ENCODE peak calls at places on chromosomes 3 and 15, in six cellular contexts. V is IMR-90, U is K562, K is HCT116, J is HepG2, X is H1. M is an unnamed sample. For H3K4me1, the result is how much of the 10 kb centered on the place peaks cover.

GRCh38 chr3:69460034-69460433 is 74.1 kb upstream of the FRMD4B start:
- DNase-seq in V (no peak), U (no peak), K (no peak), J (no peak), X (no peak), M (no peak)

GRCh38 chr3:116051040-116051439 is 394.2 kb downstream of the LSAMP start:
- DNase-seq in V (no peak), U (no peak), K (no peak), J (no peak), X (no peak), M (no peak)

GRCh38 chr3:177597325-177598109 is 400.2 kb upstream of the TBL1XR1 start:
- DNase-seq in V (peak), U (no peak), K (no peak), J (no peak), X (no peak), M (no peak)

GRCh38 chr3:122392868-122393844 is 9.2 kb downstream of the FAM162A start:
- DNase-seq in V (peak), U (peak), K (no peak), J (peak), X (no peak), M (peak)

GRCh38 chr3:101643861-101644613 is 32.9 kb downstream of the ZBTB11 start:
- DNase-seq in V (peak), U (no peak), K (peak), J (no peak), X (no peak), M (peak)

GRCh38 chr3:127420825-127421224 is 133.0 kb upstream of the PRR20G start:
- DNase-seq in V (no peak), U (no peak), K (no peak), J (no peak), X (no peak), M (no peak)

GRCh38 chr3:99242271-99242670 is 340.8 kb upstream of the DCBLD2 start:
- DNase-seq in V (peak), U (no peak), K (no peak), J (no peak), X (no peak), M (no peak)

GRCh38 chr3:52483081-52483480 is 12.1 kb upstream of the STAB1 start:
- DNase-seq in V (no peak), U (no peak), K (no peak), J (no peak), X (no peak), M (no peak)

GRCh38 chr15:76501726-76502125 is 165.2 kb downstream of the ISL2 start:
- DNase-seq in V (peak), U (no peak), K (no peak), J (no peak), X (no peak), M (no peak)

GRCh38 chr15:52822475-52822874 is 32.3 kb upstream of the ONECUT1 start:
- DNase-seq in V (no peak), U (no peak), K (no peak), J (no peak), X (no peak), M (no peak)

GRCh38 chr3:73550011-73550410 is 74.7 kb downstream of the PDZRN3 start:
- DNase-seq in V (no peak), U (no peak), K (no peak), J (no peak), X (no peak), M (no peak)

GRCh38 chr15:96889734-96890480 is 559.4 kb downstream of the NR2F2 start:
- DNase-seq in V (no peak), U (no peak), K (no peak), J (no peak), X (no peak), M (no peak)

GRCh38 chr3:195587824-195588223 is 4.1 kb upstream of the APOD start:
- DNase-seq in V (no peak), U (no peak), K (no peak), J (no peak), X (no peak), M (no peak)

GRCh38 chr3:44685128-44685800 is 27.2 kb upstream of the ZNF502 start:
- DNase-seq in V (peak), U (peak), K (no peak), J (no peak), X (peak), M (no peak)

GRCh38 chr3:60579734-60580133 is 671.5 kb downstream of the FHIT start:
- DNase-seq in V (peak), U (no peak), K (no peak), J (no peak), X (no peak), M (peak)

GRCh38 chr3:171302009-171302408 is 158.2 kb downstream of the TNIK start:
- DNase-seq in V (no peak), U (no peak), K (no peak), J (no peak), X (no peak), M (no peak)

GRCh38 chr3:48064292-48064829 is 48.1 kb upstream of the MAP4 start:
- DNase-seq in V (peak), U (no peak), K (no peak), J (no peak), X (no peak), M (no peak)

GRCh38 chr15:64917211-64917610 is 5.5 kb downstream of the ANKDD1A start:
- DNase-seq in V (no peak), U (no peak), K (no peak), J (no peak), X (no peak), M (no peak)

GRCh38 chr3:8443829-8444791 is 57.5 kb upstream of the LMCD1 start:
- DNase-seq in V (peak), U (no peak), K (peak), J (peak), X (peak), M (peak)

GRCh38 chr3:106965286-106965685 is 412.0 kb upstream of the CCDC54 start:
- DNase-seq in V (no peak), U (no peak), K (no peak), J (no peak), X (no peak), M (no peak)

GRCh38 chr3:34155666-34156065 is 357.2 kb downstream of the PDCD6IP start:
- DNase-seq in V (no peak), U (no peak), K (no peak), J (no peak), X (no peak), M (no peak)

GRCh38 chr3:78823859-78824258 is 943.9 kb downstream of the ROBO1 start:
- DNase-seq in V (peak), U (no peak), K (no peak), J (peak), X (no peak), M (peak)

GRCh38 chr3:16423947-16424673 is 89.4 kb downstream of the RFTN1 start:
- DNase-seq in V (no peak), U (no peak), K (no peak), J (no peak), X (no peak), M (no peak)

GRCh38 chr3:155753038-155753647 is 8.3 kb upstream of the PLCH1 start:
- DNase-seq in V (peak), U (no peak), K (no peak), J (peak), X (no peak), M (no peak)

DNA sequence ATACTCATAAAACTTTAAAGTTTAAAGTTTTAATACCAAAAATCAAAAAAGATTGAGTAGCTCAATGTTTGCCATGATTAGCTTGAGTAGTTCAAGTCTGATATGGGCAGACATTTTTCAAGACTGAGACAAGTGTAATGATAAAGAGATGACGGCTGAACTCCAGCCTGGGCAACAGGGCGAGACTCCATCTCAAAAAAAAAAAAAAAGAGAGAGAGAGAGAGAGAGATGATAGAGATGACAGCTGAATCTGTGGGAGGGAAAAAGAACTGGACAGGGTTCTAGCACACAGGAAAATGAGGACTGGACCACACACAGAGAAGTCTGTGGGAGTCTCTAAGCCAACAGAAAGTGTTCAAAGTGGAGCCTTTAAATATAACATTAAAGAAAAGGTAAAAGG is 25.2 kb downstream of the CEP152 start:
- DNase-seq in V (no peak), U (no peak), K (no peak), J (no peak), X (no peak), M (no peak)
- H3K4me2 ChIP-seq in V (no peak), U (no peak), K (no peak), J (no peak), X (no peak), M (no peak)

GRCh38 chr3:184395320-184395660 is 15.4 kb downstream of the CHRD start:
- DNase-seq in V (no peak), U (no peak), K (no peak), J (no peak), X (no peak), M (no peak)
- H3K4me1 ChIP-seq in V (under half), U (under half), K (under half), J (under half), X (under half), M (under half)

GRCh38 chr15:33476908-33477307 is 166.1 kb downstream of the RYR3 start:
- DNase-seq in V (no peak), U (no peak), K (no peak), J (no peak), X (no peak), M (no peak)

GRCh38 chr15:33473005-33473404 is 162.2 kb downstream of the RYR3 start:
- DNase-seq in V (no peak), U (no peak), K (no peak), J (no peak), X (no peak), M (no peak)

DNA sequence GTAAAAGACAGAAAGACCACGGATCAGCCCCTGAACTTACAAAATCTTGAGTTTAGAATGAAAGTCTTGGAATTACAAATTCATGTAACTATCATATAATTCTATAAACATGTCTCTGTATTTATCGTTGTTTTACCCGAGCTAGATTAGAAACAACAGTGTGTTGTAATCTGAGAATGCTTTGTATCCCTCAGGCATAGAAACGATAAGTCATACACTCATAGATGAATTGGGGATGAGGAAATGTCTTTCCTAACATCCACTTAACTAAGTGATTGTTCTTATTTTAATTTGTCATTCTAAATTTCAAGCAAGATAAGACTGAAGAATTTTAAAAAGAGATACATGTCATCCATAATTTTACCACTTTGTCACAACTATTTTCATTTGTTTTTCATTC is 165.3 kb downstream of the RYR3 start:
- DNase-seq in V (no peak), U (no peak), K (no peak), J (no peak), X (no peak), M (no peak)
- TF ChIP-seq CEBPB in V (no peak), U (no peak), K (no peak), J (no peak), X (no peak), M (no peak)

GRCh38 chr3:66153471-66153870 is 67.3 kb upstream of the SLC25A26 start:
- DNase-seq in V (no peak), U (no peak), K (no peak), J (no peak), X (no peak), M (no peak)
- H3K4me2 ChIP-seq in V (no peak), U (no peak), K (no peak), J (no peak), X (no peak), M (no peak)

DNA sequence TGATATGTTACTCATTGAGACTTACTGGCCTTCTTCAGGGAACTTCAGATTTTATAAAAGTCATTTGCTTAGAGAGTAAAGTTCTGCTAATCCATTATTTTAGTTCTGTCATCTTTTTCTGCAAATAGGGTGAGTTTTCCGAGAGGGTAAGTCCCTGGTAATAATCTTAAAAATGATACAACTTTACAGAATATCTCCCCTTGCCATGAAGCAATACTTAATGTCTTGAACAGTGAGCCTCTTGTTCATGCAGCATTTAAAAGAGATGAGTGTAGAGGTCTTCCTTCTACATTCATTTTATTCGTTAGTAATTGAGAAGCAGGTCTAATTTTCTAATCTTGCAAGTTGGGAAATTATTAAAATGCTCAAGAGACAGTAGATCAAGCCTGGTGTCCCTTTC is 52.6 kb downstream of the MBNL1 start:
- DNase-seq in V (no peak), U (no peak), K (no peak), J (no peak), X (no peak), M (no peak)
- H3K4me1 ChIP-seq in V (under half), U (under half), K (under half), J (under half), X (under half), M (half or more)

GRCh38 chr3:197520311-197521276 is 35.2 kb downstream of the BDH1 start:
- DNase-seq in V (peak), U (peak), K (no peak), J (peak), X (no peak), M (peak)
- TF ChIP-seq CEBPB in V (no peak), U (no peak), K (no peak), J (no peak), X (no peak), M (no peak)

GRCh38 chr15:56736308-56736707 is 3.0 kb upstream of the ZNF280D start:
- DNase-seq in V (peak), U (peak), K (no peak), J (peak), X (no peak), M (no peak)

GRCh38 chr15:56734013-56734625 is 810 bp upstream of the ZNF280D start:
- DNase-seq in V (no peak), U (no peak), K (no peak), J (no peak), X (no peak), M (peak)

GRCh38 chr15:56736881-56737707 is 3.8 kb upstream of the ZNF280D start:
- DNase-seq in V (no peak), U (no peak), K (no peak), J (no peak), X (no peak), M (no peak)

GRCh38 chr15:56737791-56738190 is 4.5 kb upstream of the ZNF280D start:
- DNase-seq in V (no peak), U (no peak), K (no peak), J (peak), X (no peak), M (peak)

GRCh38 chr15:56735589-56735988 is 2.3 kb upstream of the ZNF280D start:
- DNase-seq in V (no peak), U (no peak), K (no peak), J (no peak), X (no peak), M (no peak)
- H3K4me2 ChIP-seq in V (no peak), U (no peak), K (no peak), J (peak), X (no peak), M (no peak)

GRCh38 chr15:81295466-81296145 is 28.3 kb downstream of the STARD5 start:
- DNase-seq in V (no peak), U (no peak), K (no peak), J (no peak), X (no peak), M (no peak)
- H3K4me1 ChIP-seq in V (under half), U (under half), K (under half), J (under half), X (under half), M (under half)

GRCh38 chr3:159237221-159237620 is 435.4 kb downstream of the MFSD1 start:
- DNase-seq in V (no peak), U (no peak), K (no peak), J (no peak), X (no peak), M (no peak)

GRCh38 chr3:159238646-159239045 is 436.8 kb downstream of the MFSD1 start:
- DNase-seq in V (no peak), U (no peak), K (no peak), J (no peak), X (no peak), M (no peak)

GRCh38 chr3:159234306-159234705 is 432.5 kb downstream of the MFSD1 start:
- DNase-seq in V (no peak), U (no peak), K (no peak), J (no peak), X (no peak), M (no peak)

GRCh38 chr3:159233734-159234133 is 431.9 kb downstream of the MFSD1 start:
- DNase-seq in V (no peak), U (no peak), K (no peak), J (no peak), X (no peak), M (no peak)

GRCh38 chr3:159236306-159236705 is 434.5 kb downstream of the MFSD1 start:
- DNase-seq in V (no peak), U (no peak), K (no peak), J (no peak), X (no peak), M (no peak)
- TF ChIP-seq CEBPB in V (no peak), U (no peak), K (no peak), J (no peak), X (no peak), M (no peak)

GRCh38 chr3:38455639-38456430 is 2.1 kb downstream of the ACVR2B start:
- DNase-seq in V (peak), U (no peak), K (no peak), J (no peak), X (peak), M (no peak)
- H3K4me2 ChIP-seq in V (peak), U (peak), K (peak), J (peak), X (peak), M (peak)